ENCODE peak calls at places on chromosomes 12 and 14, in five cellular contexts. O is non-pigmented ciliary epithelial cell, U is HuH-7.5, X is D341Med, W is T-helper 17 cell. D is an unnamed sample.

GRCh38 chr12:108386704-108387360 is 47.7 kb upstream of the CMKLR1 start:
- DNase-seq in O (no peak), U (no peak), X (no peak), W (no peak), D (no peak)

GRCh38 chr12:53495903-53496751 is 3.1 kb downstream of the MAP3K12 start:
- DNase-seq in O (no peak), U (no peak), X (no peak), W (no peak), D (no peak)

GRCh38 chr12:63966603-63966975 is 122.1 kb downstream of the SRGAP1 start:
- DNase-seq in O (no peak), U (no peak), X (no peak), W (no peak), D (no peak)

GRCh38 chr12:89390802-89391673 is 38.7 kb upstream of the DUSP6 start:
- DNase-seq in O (peak), U (no peak), X (no peak), W (no peak), D (no peak)

GRCh38 chr12:106585862-106586534 is 3.2 kb downstream of the RFX4 start:
- DNase-seq in O (no peak), U (no peak), X (peak), W (no peak), D (no peak)

GRCh38 chr12:123491056-123491455 is 33.1 kb downstream of the SNRNP35 start:
- DNase-seq in O (no peak), U (no peak), X (peak), W (no peak), D (no peak)

GRCh38 chr14:38073641-38074040 is 134.1 kb upstream of the SSTR1 start:
- DNase-seq in O (peak), U (no peak), X (no peak), W (no peak), D (no peak)

GRCh38 chr12:94545937-94546771 is 86.5 kb upstream of the CEP83 start:
- DNase-seq in O (peak), U (peak), X (peak), W (no peak), D (peak)

GRCh38 chr12:28780096-28780495 is 369.0 kb upstream of the FAR2 start:
- DNase-seq in O (no peak), U (no peak), X (no peak), W (no peak), D (no peak)

GRCh38 chr12:1203735-1204019 is 212.7 kb downstream of the ERC1 start:
- DNase-seq in O (no peak), U (no peak), X (no peak), W (no peak), D (no peak)

GRCh38 chr14:32702571-32702970 is 236.1 kb upstream of the NPAS3 start:
- DNase-seq in O (no peak), U (no peak), X (no peak), W (peak), D (no peak)

GRCh38 chr14:79274641-79275366 is 936.5 kb downstream of the DIO2 start:
- DNase-seq in O (no peak), U (no peak), X (no peak), W (no peak), D (no peak)

D was measured in 8988T.